ENCODE peak calls at places on chromosomes 3 and 15, in four cellular contexts. A is suprapubic skin, L is left ventricle myocardium inferior, U is stomach. M is an unnamed sample.

GRCh38 chr3:123157209-123157597 is 44.5 kb upstream of the SEC22A start:
- DNase-seq in A (no peak), L (no peak), U (no peak), M (no peak)

GRCh38 chr3:162437480-162437879 is 940.9 kb downstream of the OTOL1 start:
- DNase-seq in A (no peak), L (no peak), U (no peak), M (no peak)

GRCh38 chr15:100114100-100114499 is 227.7 kb downstream of the ADAMTS17 start:
- DNase-seq in A (no peak), L (peak; percentile 71), U (no peak), M (peak; percentile 90)

GRCh38 chr3:54087581-54088410 is 34.6 kb upstream of the CACNA2D3 start:
- DNase-seq in A (no peak), L (peak; percentile 15), U (no peak), M (no peak)

GRCh38 chr3:58242340-58242739 is 4.7 kb downstream of the ABHD6 start:
- DNase-seq in A (no peak), L (no peak), U (peak; percentile 33), M (no peak)

GRCh38 chr15:74497584-74497983 is 36.6 kb upstream of the UBL7 start:
- DNase-seq in A (no peak), L (no peak), U (no peak), M (no peak)

GRCh38 chr3:148211725-148212124 is 486.0 kb upstream of the AGTR1 start:
- DNase-seq in A (no peak), L (no peak), U (no peak), M (peak; percentile 33)

GRCh38 chr3:172461530-172462138 is 13.4 kb upstream of the GHSR start:
- DNase-seq in A (no peak), L (no peak), U (no peak), M (no peak)

GRCh38 chr3:29279830-29280229 is 1.0 kb upstream of the RBMS3 start:
- DNase-seq in A (no peak), L (no peak), U (no peak), M (peak; percentile 71)

GRCh38 chr15:76935620-76936019 is 4.1 kb downstream of the RCN2 start:
- DNase-seq in A (no peak), L (no peak), U (no peak), M (no peak)

GRCh38 chr3:99901200-99901926 is 83.7 kb downstream of the CMSS1 start:
- DNase-seq in A (no peak), L (no peak), U (no peak), M (no peak)

GRCh38 chr15:70356919-70357318 is 259.2 kb upstream of the TLE3 start:
- DNase-seq in A (no peak), L (no peak), U (no peak), M (no peak)

GRCh38 chr3:127133971-127134370 is 59.0 kb upstream of the PRR23E start:
- DNase-seq in A (no peak), L (no peak), U (no peak), M (peak; percentile 53)

GRCh38 chr3:149095487-149095886 is 9.2 kb upstream of the HLTF start:
- DNase-seq in A (no peak), L (no peak), U (no peak), M (no peak)

GRCh38 chr3:59655616-59656015 is 605.8 kb upstream of the CFAP20DC start:
- DNase-seq in A (no peak), L (no peak), U (no peak), M (no peak)

GRCh38 chr3:7957024-7957423 is 544.6 kb upstream of the LMCD1 start:
- DNase-seq in A (no peak), L (no peak), U (no peak), M (no peak)

GRCh38 chr15:78206326-78207109 is 27.8 kb downstream of the ACSBG1 start:
- DNase-seq in A (peak; percentile 47), L (no peak), U (peak; percentile 22), M (no peak)

GRCh38 chr3:4690277-4690676 is 197.1 kb downstream of the ITPR1 start:
- DNase-seq in A (no peak), L (no peak), U (no peak), M (no peak)

GRCh38 chr15:42933886-42934667 is 13.5 kb upstream of the TTBK2 start:
- DNase-seq in A (no peak), L (no peak), U (no peak), M (no peak)

GRCh38 chr15:90930861-90931629 is 1.3 kb downstream of the HDDC3 start:
- DNase-seq in A (no peak), L (no peak), U (no peak), M (no peak)

GRCh38 chr3:179146911-179147570 is 1.1 kb upstream of the PIK3CA start:
- DNase-seq in A (no peak), L (no peak), U (no peak), M (no peak)

GRCh38 chr15:67183443-67184169 is 70.9 kb downstream of the AAGAB start:
- DNase-seq in A (peak; percentile 85), L (no peak), U (no peak), M (peak; percentile 64)

DNA sequence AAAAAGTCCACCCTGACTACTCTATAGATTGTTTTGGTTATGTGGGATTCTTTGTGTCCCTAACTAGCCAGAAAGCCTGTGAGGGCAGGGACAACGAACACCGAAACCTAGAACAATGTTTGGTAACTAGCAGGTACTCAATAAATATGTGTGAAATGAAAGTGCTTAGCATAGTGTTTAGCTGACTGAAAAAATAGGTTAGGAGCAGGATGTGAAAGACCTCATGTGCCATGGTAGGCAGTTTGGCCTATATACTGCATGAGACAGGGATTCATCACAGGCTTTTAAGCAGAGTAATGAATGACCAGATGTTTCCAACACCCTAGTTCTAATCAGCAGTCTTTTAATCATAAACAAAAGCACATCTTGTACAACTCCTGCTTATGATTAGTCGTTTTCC is 64.2 kb downstream of the MYO5A start:
- DNase-seq in A (no peak), L (no peak), U (no peak), M (no peak)
- H3K4me3 ChIP-seq in A (no peak overlapping the region), L (no peak overlapping the region), U (no peak overlapping the region), M (no peak overlapping the region)

GRCh38 chr3:151460240-151460639 is 621 bp downstream of the IGSF10 start:
- DNase-seq in A (no peak), L (no peak), U (no peak), M (no peak)

GRCh38 chr3:151456065-151456464 is 4.8 kb downstream of the IGSF10 start:
- DNase-seq in A (no peak), L (no peak), U (no peak), M (no peak)

GRCh38 chr3:151459360-151459759 is 1.5 kb downstream of the IGSF10 start:
- DNase-seq in A (no peak), L (no peak), U (no peak), M (no peak)

GRCh38 chr3:151462278-151462779 is 1.5 kb upstream of the IGSF10 start:
- DNase-seq in A (no peak), L (no peak), U (no peak), M (no peak)

GRCh38 chr3:151460774-151461450 is at the start of gene IGSF10:
- DNase-seq in A (no peak), L (peak; percentile 20), U (peak; percentile 29), M (peak; percentile 67)
- H3K4me3 ChIP-seq in A (peak within 1 kb of the TSS; percentile 58), L (peak within 1 kb of the TSS; percentile 64), U (peak within 1 kb of the TSS; percentile 46), M (peak within 1 kb of the TSS; percentile 53)

GRCh38 chr3:193981534-193981933 is 154.4 kb upstream of the HES1 start:
- DNase-seq in A (no peak), L (no peak), U (no peak), M (no peak)

GRCh38 chr3:193983846-193984245 is 152.1 kb upstream of the HES1 start:
- DNase-seq in A (no peak), L (no peak), U (no peak), M (no peak)

GRCh38 chr3:193980905-193981304 is 155.0 kb upstream of the HES1 start:
- DNase-seq in A (no peak), L (no peak), U (no peak), M (no peak)

GRCh38 chr3:193980326-193980725 is 155.6 kb upstream of the HES1 start:
- DNase-seq in A (no peak), L (no peak), U (no peak), M (no peak)

GRCh38 chr3:193982258-193982659 is 153.7 kb upstream of the HES1 start:
- DNase-seq in A (peak; percentile 88), L (peak; percentile 82), U (peak; percentile 71), M (peak; percentile 75)
- H3K4me3 ChIP-seq in A (no peak overlapping the region), L (no peak overlapping the region), U (no peak overlapping the region), M (no peak overlapping the region)

GRCh38 chr3:83230376-83230775 is 1468.9 kb upstream of the GBE1 start:
- DNase-seq in A (no peak), L (no peak), U (no peak), M (no peak)
- H3K4me3 ChIP-seq in A (no peak overlapping the region), L (no peak overlapping the region), U (no peak overlapping the region), M (no peak overlapping the region)

GRCh38 chr3:9076985-9077384 is 113.7 kb upstream of the RAD18 start:
- DNase-seq in A (no peak), L (no peak), U (no peak), M (no peak)

GRCh38 chr3:9078561-9079240 is 115.4 kb upstream of the RAD18 start:
- DNase-seq in A (no peak), L (no peak), U (no peak), M (no peak)

GRCh38 chr3:9079674-9080073 is 116.4 kb upstream of the RAD18 start:
- DNase-seq in A (no peak), L (no peak), U (no peak), M (no peak)

GRCh38 chr3:9081201-9081818 is 118.0 kb upstream of the RAD18 start:
- DNase-seq in A (no peak), L (no peak), U (no peak), M (no peak)

GRCh38 chr3:9080165-9080564 is 116.9 kb upstream of the RAD18 start:
- DNase-seq in A (no peak), L (no peak), U (no peak), M (no peak)
- H3K4me3 ChIP-seq in A (no peak overlapping the region), L (no peak overlapping the region), U (no peak overlapping the region), M (no peak overlapping the region)

GRCh38 chr15:33066584-33066983 is 127.9 kb downstream of the FMN1 start:
- DNase-seq in A (no peak), L (no peak), U (no peak), M (no peak)

GRCh38 chr15:33068007-33068441 is 126.5 kb downstream of the FMN1 start:
- DNase-seq in A (no peak), L (peak; percentile 56), U (peak; percentile 87), M (peak; percentile 79)

GRCh38 chr15:33068531-33068990 is 126.0 kb downstream of the FMN1 start:
- DNase-seq in A (no peak), L (peak; percentile 21), U (peak; percentile 90), M (no peak)

GRCh38 chr15:33069161-33069560 is 125.4 kb downstream of the FMN1 start:
- DNase-seq in A (no peak), L (no peak), U (no peak), M (no peak)

DNA sequence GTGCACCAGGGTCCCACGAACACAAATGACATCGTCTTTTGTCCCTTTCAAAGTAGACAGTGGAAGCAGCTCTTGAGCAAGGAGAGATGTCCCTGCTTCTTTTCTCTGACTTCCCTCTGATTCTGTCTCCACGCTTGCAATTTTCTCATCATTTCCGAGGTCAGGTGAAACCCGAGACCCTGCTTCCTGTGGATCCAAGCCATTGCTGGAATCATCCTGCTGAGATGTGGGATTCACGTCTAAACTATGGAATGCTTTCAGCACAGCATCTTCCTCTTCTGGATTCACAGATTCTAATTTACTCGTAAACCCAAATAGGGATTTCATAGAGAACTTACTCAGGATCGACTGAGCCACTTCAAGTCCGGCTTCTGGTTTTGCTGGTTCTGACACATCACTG is 127.1 kb downstream of the FMN1 start:
- DNase-seq in A (no peak), L (no peak), U (no peak), M (no peak)
- H3K4me3 ChIP-seq in A (peak overlapping the region; percentile 41), L (no peak overlapping the region), U (peak overlapping the region; percentile 31), M (no peak overlapping the region)

GRCh38 chr3:142029052-142029642 is 120.2 kb downstream of the TFDP2 start:
- DNase-seq in A (no peak), L (no peak), U (no peak), M (no peak)
- H3K4me3 ChIP-seq in A (no peak overlapping the region), L (peak overlapping the region; percentile 68), U (no peak overlapping the region), M (no peak overlapping the region)

GRCh38 chr3:107927361-107928083 is 163.3 kb downstream of the CD47 start:
- DNase-seq in A (peak; percentile 83), L (peak; percentile 65), U (peak; percentile 69), M (peak; percentile 77)
- H3K4me3 ChIP-seq in A (peak overlapping the region; percentile 54), L (peak overlapping the region; percentile 70), U (peak overlapping the region; percentile 50), M (peak overlapping the region; percentile 58)